ENCODE peak calls at places on chromosomes 11 and 22, in nine cellular contexts. X is stomach, H is neural crest cell, N is osteocyte, Y is AG10803, U is psoas muscle, K is PC-3, J is activated B cell treated with CpG ODN at 0.5 μM for 24 hours, M is fibroblast of villous mesenchyme. T is an unnamed sample.

GRCh38 chr11:33734441-33735165 is 1.6 kb downstream of the CD59 start:
- DNase-seq in X (peak), H (no peak), N (no peak), Y (peak), U (peak), K (peak), J (no peak), M (peak), T (peak)

GRCh38 chr22:17243524-17243923 is 24.3 kb upstream of the ADA2 start:
- DNase-seq in X (no peak), H (no peak), N (no peak), Y (no peak), U (no peak), K (peak), J (peak), M (no peak), T (no peak)

GRCh38 chr11:130592056-130592455 is 143.6 kb downstream of the ADAMTS15 start:
- DNase-seq in X (no peak), H (no peak), N (no peak), Y (peak), U (no peak), K (peak), J (no peak), M (no peak), T (no peak)

GRCh38 chr22:34105461-34106062 is 185.3 kb upstream of the LARGE1 start:
- DNase-seq in X (peak), H (peak), N (peak), Y (no peak), U (peak), K (peak), J (peak), M (no peak), T (no peak)

GRCh38 chr11:60371854-60372253 is 6.5 kb upstream of the MS4A7 start:
- DNase-seq in X (no peak), H (no peak), N (no peak), Y (no peak), U (no peak), K (peak), J (no peak), M (no peak), T (no peak)

GRCh38 chr11:83249972-83250593 is 36.1 kb downstream of the CCDC90B start:
- DNase-seq in X (no peak), H (no peak), N (no peak), Y (peak), U (no peak), K (peak), J (no peak), M (peak), T (peak)

GRCh38 chr22:22171357-22172218 is 73.0 kb upstream of the VPREB1 start:
- DNase-seq in X (no peak), H (peak), N (no peak), Y (peak), U (no peak), K (peak), J (no peak), M (no peak), T (no peak)

GRCh38 chr11:12418019-12418611 is 40.7 kb downstream of the PARVA start:
- DNase-seq in X (no peak), H (no peak), N (no peak), Y (peak), U (no peak), K (no peak), J (no peak), M (peak), T (peak)

GRCh38 chr11:130037058-130037457 is 32.6 kb upstream of the APLP2 start:
- DNase-seq in X (no peak), H (no peak), N (peak), Y (peak), U (no peak), K (peak), J (no peak), M (peak), T (peak)

GRCh38 chr11:43576834-43577521 is 103.6 kb upstream of the HSD17B12 start:
- DNase-seq in X (peak), H (peak), N (peak), Y (peak), U (no peak), K (peak), J (no peak), M (peak), T (peak)

GRCh38 chr11:45041556-45041955 is 90.9 kb upstream of the TP53I11 start:
- DNase-seq in X (no peak), H (no peak), N (no peak), Y (no peak), U (no peak), K (no peak), J (no peak), M (no peak), T (no peak)

GRCh38 chr11:122882189-122882808 is at the start of gene JHY:
- DNase-seq in X (no peak), H (no peak), N (no peak), Y (no peak), U (peak), K (no peak), J (no peak), M (peak), T (no peak)

DNA sequence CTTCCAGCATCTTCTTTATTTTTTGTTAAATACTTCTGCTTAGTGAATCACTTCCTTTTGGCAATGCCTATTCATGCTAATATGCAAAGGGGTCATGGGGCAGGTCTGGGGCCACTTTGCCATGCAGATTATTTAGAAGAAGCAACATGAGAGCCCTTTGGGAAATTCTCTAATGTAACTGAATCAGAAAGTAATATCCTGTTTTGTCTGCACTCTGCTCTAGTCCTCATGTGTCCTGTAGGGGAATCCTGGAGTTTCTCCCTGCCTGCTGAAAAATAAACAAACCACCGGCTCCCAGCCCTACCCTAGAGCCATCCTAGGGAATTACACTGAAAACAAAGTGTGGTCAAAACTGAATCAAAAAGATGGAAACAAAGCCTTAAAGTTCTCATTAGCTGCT is 176.4 kb upstream of the POU2AF2 start:
- DNase-seq in X (no peak), H (no peak), N (no peak), Y (no peak), U (no peak), K (peak), J (no peak), M (peak), T (peak)
- TF ChIP-seq CTCF in X (no peak), H (peak), N (peak), Y (no peak), U (no peak), K (peak), J (no peak), M (peak), T (peak)

DNA sequence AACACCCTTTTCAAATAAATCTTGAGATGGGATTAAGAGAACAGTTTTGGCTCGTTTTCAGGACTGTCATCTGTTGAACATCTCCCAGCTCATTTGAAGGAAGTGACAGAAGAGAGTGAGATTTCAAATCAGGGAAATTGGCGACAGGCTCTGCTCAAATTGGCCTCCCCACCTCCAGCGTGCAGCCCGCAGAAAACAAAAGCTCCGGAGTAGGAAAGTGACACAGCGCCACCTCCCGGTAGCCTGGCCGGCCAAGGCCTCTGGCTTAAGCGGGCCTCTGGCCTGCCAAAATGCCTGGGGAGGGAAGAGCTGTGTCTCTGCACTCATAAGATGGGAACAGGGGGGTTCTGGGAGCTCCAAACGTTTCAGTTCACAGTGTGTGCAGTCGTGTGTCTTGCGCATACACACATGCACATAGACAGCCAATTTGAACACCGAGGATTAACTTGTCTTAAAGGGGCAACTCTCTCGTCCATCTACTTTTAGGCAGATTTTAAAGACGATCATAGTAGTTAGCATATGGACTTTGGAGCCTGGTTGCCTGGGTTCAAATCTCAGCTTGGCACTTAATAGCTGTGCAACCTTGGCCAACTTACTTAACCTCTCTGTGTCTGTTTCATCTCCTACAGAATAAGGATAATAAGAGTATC is 132.7 kb upstream of the RCN1 start:
- DNase-seq in X (peak), H (peak), N (peak), Y (peak), U (peak), K (peak), J (no peak), M (peak), T (peak)
- TF ChIP-seq CTCF in X (peak), H (peak), N (peak), Y (peak), U (peak), K (peak), J (no peak), M (peak), T (peak)

GRCh38 chr11:57567210-57567511 is 311 bp downstream of the UBE2L6 start:
- DNase-seq in X (no peak), H (no peak), N (no peak), Y (peak), U (no peak), K (peak), J (no peak), M (peak), T (no peak)

GRCh38 chr11:57566035-57566504 is 1.4 kb downstream of the UBE2L6 start:
- DNase-seq in X (peak), H (no peak), N (no peak), Y (peak), U (no peak), K (peak), J (no peak), M (peak), T (peak)

GRCh38 chr11:57566564-57567209 is 785 bp downstream of the UBE2L6 start:
- DNase-seq in X (no peak), H (no peak), N (no peak), Y (peak), U (no peak), K (no peak), J (no peak), M (no peak), T (peak)

GRCh38 chr11:57567512-57568329 is at the start of gene UBE2L6:
- DNase-seq in X (peak), H (peak), N (peak), Y (peak), U (peak), K (no peak), J (peak), M (peak), T (peak)

GRCh38 chr11:57568330-57568766 is 876 bp upstream of the UBE2L6 start:
- DNase-seq in X (no peak), H (peak), N (no peak), Y (peak), U (no peak), K (peak), J (no peak), M (peak), T (peak)
- TF ChIP-seq CTCF in X (peak), H (peak), N (no peak), Y (peak), U (peak), K (peak), J (no peak), M (peak), T (peak)

DNA sequence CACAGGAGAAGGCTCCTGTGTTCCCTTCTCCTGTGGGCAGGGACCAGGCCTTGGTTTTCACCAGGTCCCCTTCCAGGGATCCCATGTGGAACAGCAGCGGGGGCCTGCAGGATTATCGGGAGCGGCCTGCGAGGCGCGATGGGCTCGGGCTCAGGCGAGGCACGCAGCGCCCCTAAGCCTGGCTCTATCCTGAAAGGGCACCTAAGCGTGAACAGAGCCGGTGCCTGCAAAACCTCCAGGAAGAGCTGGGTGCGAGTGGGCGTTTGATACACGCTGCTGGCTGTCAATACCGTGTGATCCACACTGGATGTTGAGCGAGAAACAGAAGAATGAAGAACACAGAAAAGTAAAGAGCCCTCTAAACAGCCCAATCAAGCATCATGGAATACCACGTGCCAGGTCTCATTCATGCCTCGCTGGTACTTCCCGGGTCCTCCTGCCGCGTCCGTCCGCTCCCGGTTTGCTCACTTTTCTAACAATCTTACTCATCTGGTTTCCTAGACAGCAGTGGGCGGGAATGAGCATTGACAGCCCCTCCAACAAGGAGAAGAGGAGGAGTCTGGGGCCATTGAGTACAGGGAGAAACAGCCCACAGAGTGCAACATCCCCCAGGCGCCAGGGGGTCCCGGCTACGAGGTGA is 12.5 kb downstream of the OSBPL5 start:
- DNase-seq in X (no peak), H (no peak), N (no peak), Y (no peak), U (peak), K (no peak), J (no peak), M (no peak), T (no peak)
- TF ChIP-seq CTCF in X (no peak), H (no peak), N (no peak), Y (no peak), U (no peak), K (no peak), J (no peak), M (no peak), T (no peak)

GRCh38 chr11:86132667-86133310 is 63.9 kb upstream of the PICALM start:
- DNase-seq in X (no peak), H (no peak), N (no peak), Y (no peak), U (no peak), K (no peak), J (no peak), M (no peak), T (no peak)
- TF ChIP-seq CTCF in X (no peak), H (no peak), N (no peak), Y (no peak), U (no peak), K (no peak), J (no peak), M (no peak), T (no peak)

DNA sequence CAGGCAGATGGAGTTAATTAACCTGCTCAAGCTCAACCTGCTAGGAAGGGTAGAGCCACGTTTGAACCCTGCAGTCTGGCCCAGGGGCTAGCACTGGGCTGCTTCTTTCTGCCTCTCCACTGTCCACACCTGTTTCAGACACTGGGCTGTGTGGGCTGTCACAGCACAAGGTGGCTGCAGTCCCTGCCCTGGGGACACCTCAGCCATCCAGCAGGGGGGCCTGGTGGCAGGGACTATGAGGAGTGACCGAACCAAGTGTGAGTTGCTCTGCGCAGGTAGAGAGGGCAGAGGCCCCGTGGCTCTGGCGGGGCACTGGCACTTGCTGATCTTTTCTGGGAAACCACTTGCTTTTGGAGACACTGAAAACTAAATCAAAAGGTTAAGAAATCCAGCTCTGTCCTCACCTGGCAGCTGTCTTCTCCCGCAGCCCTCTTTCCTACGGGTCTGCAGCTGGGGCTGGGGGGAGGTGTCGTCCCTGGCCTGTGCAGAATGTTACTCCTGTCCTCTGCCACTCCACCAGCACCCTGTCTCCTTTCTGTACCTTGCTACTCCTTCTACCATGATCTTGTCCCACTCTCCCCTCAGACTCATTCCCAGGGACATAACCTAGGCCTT is 5.8 kb downstream of the BAD start:
- DNase-seq in X (no peak), H (no peak), N (no peak), Y (no peak), U (no peak), K (no peak), J (no peak), M (no peak), T (no peak)
- TF ChIP-seq CTCF in X (no peak), H (no peak), N (no peak), Y (no peak), U (no peak), K (no peak), J (no peak), M (no peak), T (no peak)

DNA sequence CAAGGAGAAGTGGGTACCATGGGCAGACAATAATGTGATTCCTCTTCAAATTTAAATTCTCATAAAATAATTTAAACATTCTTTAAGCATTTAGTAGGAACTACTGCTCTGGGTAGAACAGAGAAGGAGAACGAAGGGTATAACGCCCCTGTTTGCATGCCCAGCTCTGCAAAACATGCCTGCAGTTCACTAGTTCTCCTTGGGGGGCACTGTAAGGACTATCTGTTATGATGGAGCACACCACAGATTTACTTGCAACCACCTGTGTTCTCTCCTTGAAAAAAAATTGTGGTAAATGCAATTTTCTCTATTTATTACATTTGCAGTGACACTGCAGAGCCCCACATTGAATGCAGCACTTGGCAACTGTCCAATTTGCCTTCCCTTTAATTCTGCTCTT is 100.3 kb downstream of the GUCY1A2 start:
- DNase-seq in X (no peak), H (peak), N (no peak), Y (no peak), U (no peak), K (peak), J (no peak), M (no peak), T (peak)
- TF ChIP-seq CTCF in X (no peak), H (peak), N (peak), Y (peak), U (no peak), K (peak), J (no peak), M (peak), T (peak)